ENCODE peak calls at places on chromosomes 4 and X, in four cellular contexts. U, H, X and N are unnamed samples.
A peak's percentile ranks its signal among the peaks of the same experiment; 100 is the strongest.

GRCh38 chr4:101439926-101440325 is 92.6 kb upstream of the PPP3CA start:
- DNase-seq in U (no peak), H (no peak), X (no peak), N (no peak)

GRCh38 chrX:7093305-7093704 is 54.2 kb upstream of the STS start:
- DNase-seq in U (no peak), H (no peak), X (no peak), N (no peak)

GRCh38 chr4:57065730-57066482 is 44.3 kb downstream of the IGFBP7 start:
- DNase-seq in U (no peak), H (no peak), X (no peak), N (no peak)

GRCh38 chr4:10917475-10918103 is 233.0 kb upstream of the CLNK start:
- DNase-seq in U (no peak), H (no peak), X (peak; percentile 46), N (no peak)

GRCh38 chrX:107676559-107677378 is 48.5 kb downstream of the PRPS1 start:
- DNase-seq in U (peak; percentile 78), H (peak; percentile 86), X (peak; percentile 77), N (peak; percentile 80)

GRCh38 chr4:93152461-93152860 is 676.1 kb upstream of the ATOH1 start:
- DNase-seq in U (no peak), H (no peak), X (no peak), N (no peak)

GRCh38 chr4:73066928-73067327 is 2.6 kb downstream of the COX18 start:
- DNase-seq in U (no peak), H (no peak), X (no peak), N (no peak)

GRCh38 chrX:111869639-111870034 is 6.3 kb upstream of the TRPC5OS start:
- DNase-seq in U (peak; percentile 16), H (peak; percentile 28), X (peak; percentile 17), N (peak; percentile 22)

GRCh38 chr4:74578329-74578728 is 133.4 kb downstream of the AREG start:
- DNase-seq in U (no peak), H (no peak), X (no peak), N (no peak)

GRCh38 chr4:14581741-14582140 is 420.5 kb upstream of the CPEB2 start:
- DNase-seq in U (no peak), H (no peak), X (no peak), N (no peak)

GRCh38 chr4:53563824-53564223 is 27.5 kb downstream of the LNX1 start:
- DNase-seq in U (no peak), H (no peak), X (no peak), N (no peak)

GRCh38 chrX:12115377-12115776 is 22.9 kb upstream of the FRMPD4 start:
- DNase-seq in U (no peak), H (peak; percentile 2), X (no peak), N (peak; percentile 14)

GRCh38 chr4:54371211-54371610 is 142.1 kb downstream of the PDGFRA start:
- DNase-seq in U (no peak), H (no peak), X (no peak), N (no peak)

GRCh38 chr4:174365018-174365587 is 81.4 kb downstream of the CEP44 start:
- DNase-seq in U (peak; percentile 26), H (peak; percentile 68), X (no peak), N (no peak)

GRCh38 chr4:119139822-119140252 is 4.2 kb downstream of the MYOZ2 start:
- DNase-seq in U (no peak), H (no peak), X (no peak), N (no peak)

GRCh38 chr4:94488667-94489066 is 36.9 kb downstream of the PDLIM5 start:
- DNase-seq in U (no peak), H (no peak), X (no peak), N (no peak)

GRCh38 chr4:808860-809570 is 16.9 kb downstream of the CPLX1 start:
- DNase-seq in U (no peak), H (no peak), X (no peak), N (no peak)

GRCh38 chrX:137166591-137166990 is 132.8 kb upstream of the GPR101 start:
- DNase-seq in U (no peak), H (peak; percentile 24), X (no peak), N (peak; percentile 14)

GRCh38 chrX:126063984-126064383 is 102.1 kb downstream of the DCAF12L2 start:
- DNase-seq in U (no peak), H (no peak), X (no peak), N (no peak)

GRCh38 chr4:156998500-156999174 is 27.0 kb upstream of the PDGFC start:
- DNase-seq in U (no peak), H (no peak), X (no peak), N (no peak)

GRCh38 chrX:16436348-16437188 is 213.4 kb upstream of the S100G start:
- DNase-seq in U (peak; percentile 65), H (peak; percentile 79), X (peak; percentile 40), N (peak; percentile 86)

DNA sequence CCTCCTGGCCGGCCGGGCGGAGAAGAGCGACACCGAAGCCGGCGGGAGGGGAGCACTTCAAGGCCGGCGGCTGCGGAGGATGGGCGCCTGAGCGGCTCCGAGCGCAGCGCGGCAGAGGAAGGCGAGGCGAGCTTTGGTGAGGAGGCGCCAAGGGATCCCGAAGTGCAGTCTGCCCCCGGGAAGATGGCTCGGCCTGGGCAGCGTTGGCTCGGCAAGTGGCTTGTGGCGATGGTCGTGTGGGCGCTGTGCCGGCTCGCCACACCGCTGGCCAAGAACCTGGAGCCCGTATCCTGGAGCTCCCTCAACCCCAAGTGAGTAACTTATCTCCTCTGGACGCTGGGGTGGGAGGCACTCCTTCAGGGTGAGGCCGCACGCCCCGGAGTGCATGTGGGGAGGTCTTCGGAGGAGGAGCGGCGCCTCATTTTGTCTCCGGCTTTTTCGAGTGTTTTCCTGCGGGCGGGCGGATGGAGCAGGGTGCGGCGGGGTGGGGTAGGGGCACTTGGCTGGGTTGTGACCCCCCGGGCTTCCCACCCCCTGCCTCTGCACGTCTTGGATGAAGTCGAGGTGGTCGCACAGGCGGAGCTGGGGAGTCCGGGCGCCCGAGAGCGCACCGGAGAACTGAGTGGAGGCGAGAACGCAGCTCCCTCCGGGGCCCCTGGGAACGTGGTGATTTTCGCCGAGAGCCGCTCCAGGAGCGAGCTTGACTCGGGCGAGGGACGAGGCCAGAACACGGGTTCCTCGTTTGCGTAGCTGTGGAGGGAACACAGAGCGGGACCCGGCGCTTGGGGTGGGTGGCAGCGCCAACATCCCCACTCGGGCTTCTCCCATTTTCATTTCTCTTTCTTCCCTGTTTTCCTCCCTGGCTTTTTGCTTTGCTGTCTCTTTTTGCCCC is 1.0 kb downstream of the EFNB1 start:
- DNase-seq in U (no peak), H (no peak), X (no peak), N (no peak)
- TF ChIP-seq CTCF in U (no peak), H (no peak), X (no peak), N (no peak)

DNA sequence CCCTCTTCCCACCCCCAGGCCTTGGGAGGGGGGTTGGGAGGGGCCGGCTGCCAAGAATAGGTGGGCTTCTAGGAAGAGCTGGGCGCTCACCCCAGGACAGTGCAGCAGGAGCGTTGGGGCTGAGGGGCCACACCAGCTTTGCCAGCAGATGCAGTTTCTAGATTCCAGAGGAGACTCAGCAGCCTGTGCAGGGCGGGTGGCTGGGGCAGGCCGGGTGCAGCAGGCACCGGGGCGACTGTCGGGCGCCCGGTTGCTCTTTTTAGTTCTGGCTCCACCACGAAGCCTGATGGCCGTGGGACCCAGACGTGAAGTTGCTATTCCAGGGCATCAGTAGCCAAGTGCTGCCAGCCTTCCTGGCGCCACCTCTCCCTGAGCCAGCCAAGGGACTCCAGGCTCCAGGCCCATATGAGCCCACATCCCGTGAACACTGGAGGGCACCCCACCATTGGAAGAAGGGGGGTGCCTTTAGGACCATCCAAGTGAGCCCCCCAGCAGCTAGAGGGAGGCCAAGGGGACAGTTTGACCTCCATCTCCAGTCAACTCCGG is 5.8 kb downstream of the SSR4 start:
- DNase-seq in U (no peak), H (no peak), X (no peak), N (no peak)
- TF ChIP-seq POLR2A in U (no peak), H (peak; percentile 29), X (no peak), N (no peak)

DNA sequence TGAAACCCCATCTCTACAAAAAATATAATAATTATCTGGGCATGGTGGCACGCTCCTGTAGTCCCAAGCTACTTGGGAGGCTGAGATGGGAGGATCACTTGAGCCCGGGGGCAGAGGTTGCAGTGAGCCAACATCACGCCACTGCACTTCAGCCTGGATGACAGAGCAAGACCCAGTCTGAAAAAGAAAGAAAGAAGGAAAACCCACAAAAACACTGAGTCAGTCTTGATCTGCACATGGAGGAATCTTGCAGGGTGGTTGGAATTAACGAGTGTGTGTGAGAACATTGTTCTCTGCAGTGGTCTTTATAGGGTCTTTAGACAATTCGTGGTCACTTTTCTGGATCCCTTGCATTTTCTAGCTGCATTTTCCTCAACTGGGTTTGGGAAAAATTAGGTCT is 23.2 kb downstream of the ADD1 start:
- DNase-seq in U (no peak), H (no peak), X (no peak), N (no peak)
- H3K4me1 ChIP-seq in U (peaks cover 18% of the 10 kb centered on the region), H (peaks cover 22% of the 10 kb centered on the region), X (peaks cover 12% of the 10 kb centered on the region), N (peaks cover 74% of the 10 kb centered on the region)

GRCh38 chr4:25535701-25536473 is 119.8 kb upstream of the SLC34A2 start:
- DNase-seq in U (no peak), H (no peak), X (no peak), N (no peak)
- TF ChIP-seq CTCF in U (no peak), H (no peak), X (no peak), N (no peak)

GRCh38 chr4:183840311-183840710 is 64.8 kb upstream of the STOX2 start:
- DNase-seq in U (peak; percentile 43), H (peak; percentile 78), X (peak; percentile 77), N (peak; percentile 91)
- TF ChIP-seq POLR2A in U (no peak), H (no peak), X (no peak), N (no peak)

GRCh38 chr4:140255467-140255866 is 101.5 kb upstream of the MAML3 start:
- DNase-seq in U (no peak), H (no peak), X (no peak), N (no peak)

GRCh38 chr4:140256941-140257340 is 103.0 kb upstream of the MAML3 start:
- DNase-seq in U (no peak), H (no peak), X (no peak), N (no peak)

GRCh38 chr4:140255919-140256318 is 101.9 kb upstream of the MAML3 start:
- DNase-seq in U (no peak), H (no peak), X (no peak), N (no peak)

GRCh38 chr4:140256335-140256734 is 102.4 kb upstream of the MAML3 start:
- DNase-seq in U (no peak), H (peak; percentile 3), X (no peak), N (no peak)

DNA sequence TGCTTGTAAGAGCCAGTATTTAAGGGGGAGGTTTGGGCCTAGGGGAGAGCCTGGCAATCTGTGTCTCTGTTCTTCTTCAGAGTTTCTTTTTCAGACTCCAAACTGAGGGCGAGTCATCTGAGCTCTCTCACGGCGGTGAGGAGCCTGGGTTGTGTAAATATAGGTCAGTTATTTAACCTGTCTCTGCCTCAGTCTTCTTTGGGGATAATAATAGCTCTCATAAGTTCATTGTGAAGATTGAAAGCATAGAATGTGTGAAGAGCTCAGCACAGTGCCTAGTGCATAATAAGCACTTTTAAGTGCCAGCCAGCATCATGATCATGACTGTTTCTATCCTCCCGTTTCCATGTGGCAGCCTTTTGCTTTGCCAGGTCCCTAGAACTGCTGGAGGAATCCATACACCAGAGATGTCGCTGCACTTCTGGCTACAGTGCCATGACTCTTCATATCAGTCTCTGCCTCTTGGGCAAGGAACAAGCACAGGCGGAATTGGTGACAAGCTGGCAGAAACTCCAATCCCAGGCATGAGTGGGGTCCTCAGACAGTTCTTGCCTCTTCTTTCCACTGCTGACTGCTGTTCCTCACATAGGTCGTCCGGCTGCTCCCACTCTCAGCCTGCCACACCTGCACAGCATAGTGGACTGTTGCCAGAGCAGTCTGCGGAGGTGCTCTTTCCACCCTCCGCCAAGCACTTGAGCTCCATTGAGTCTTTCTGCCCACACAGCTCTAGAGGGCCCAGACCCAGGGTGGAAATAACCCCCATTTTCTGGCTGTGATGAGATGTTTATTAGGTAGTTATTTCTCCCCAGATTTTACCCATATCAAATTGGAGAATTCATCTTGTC is 103.7 kb upstream of the MAML3 start:
- DNase-seq in U (no peak), H (no peak), X (no peak), N (no peak)
- H3K4me1 ChIP-seq in U (peaks cover 2% of the 10 kb centered on the region), H (peaks cover 6% of the 10 kb centered on the region), X (peaks cover 9% of the 10 kb centered on the region), N (peaks cover 6% of the 10 kb centered on the region)